ENCODE peak calls at places on chromosomes 4 and X, in seven cellular contexts. One of them, this sample, is unnamed. For H3K27me3, the result is how much of the 10 kb centered on the place peaks cover.

GRCh38 chrX:118261136-118261535 is 84.8 kb upstream of the WDR44 start:
- DNase-seq in HCT116: no peak
- DNase-seq in SK-N-SH: no peak
- DNase-seq in HepG2: no peak
- DNase-seq in H1: no peak
- DNase-seq in K562: no peak
- DNase-seq in GM12878: no peak
- DNase-seq in this sample: no peak

GRCh38 chr4:184400375-184400870 is 73.9 kb downstream of the IRF2 start:
- DNase-seq in HCT116: no peak
- DNase-seq in SK-N-SH: no peak
- DNase-seq in HepG2: no peak
- DNase-seq in H1: no peak
- DNase-seq in K562: no peak
- DNase-seq in GM12878: no peak
- DNase-seq in this sample: peak

GRCh38 chr4:94757192-94758140 is at the start of gene BMPR1B:
- DNase-seq in HCT116: no peak
- DNase-seq in SK-N-SH: peak
- DNase-seq in HepG2: no peak
- DNase-seq in H1: peak
- DNase-seq in K562: no peak
- DNase-seq in GM12878: no peak
- DNase-seq in this sample: no peak

GRCh38 chrX:13472975-13473665 is 96.3 kb upstream of the EGFL6 start:
- DNase-seq in HCT116: no peak
- DNase-seq in SK-N-SH: no peak
- DNase-seq in HepG2: no peak
- DNase-seq in H1: no peak
- DNase-seq in K562: peak
- DNase-seq in GM12878: peak
- DNase-seq in this sample: no peak

GRCh38 chr4:102420563-102421221 is 75.4 kb upstream of the SLC39A8 start:
- DNase-seq in HCT116: no peak
- DNase-seq in SK-N-SH: no peak
- DNase-seq in HepG2: peak
- DNase-seq in H1: no peak
- DNase-seq in K562: no peak
- DNase-seq in GM12878: no peak
- DNase-seq in this sample: no peak

GRCh38 chr4:24989327-24989726 is 41.4 kb downstream of the LGI2 start:
- DNase-seq in HCT116: no peak
- DNase-seq in SK-N-SH: no peak
- DNase-seq in HepG2: no peak
- DNase-seq in H1: no peak
- DNase-seq in K562: no peak
- DNase-seq in GM12878: no peak
- DNase-seq in this sample: no peak

GRCh38 chr4:121070696-121071639 is 1.4 kb downstream of the NDNF start:
- DNase-seq in HCT116: no peak
- DNase-seq in SK-N-SH: peak
- DNase-seq in HepG2: no peak
- DNase-seq in H1: peak
- DNase-seq in K562: no peak
- DNase-seq in GM12878: no peak
- DNase-seq in this sample: no peak

GRCh38 chr4:141462361-141462760 is 174.0 kb upstream of the IL15 start:
- DNase-seq in HCT116: no peak
- DNase-seq in SK-N-SH: no peak
- DNase-seq in HepG2: no peak
- DNase-seq in H1: no peak
- DNase-seq in K562: no peak
- DNase-seq in GM12878: no peak
- DNase-seq in this sample: no peak

GRCh38 chrX:21740329-21741274 is 17.3 kb downstream of the SMPX start:
- DNase-seq in HCT116: no peak
- DNase-seq in SK-N-SH: no peak
- DNase-seq in HepG2: peak
- DNase-seq in H1: no peak
- DNase-seq in K562: no peak
- DNase-seq in GM12878: no peak
- DNase-seq in this sample: no peak

GRCh38 chr4:81470456-81471327 is 1.0 kb downstream of the RASGEF1B start:
- DNase-seq in HCT116: no peak
- DNase-seq in SK-N-SH: no peak
- DNase-seq in HepG2: no peak
- DNase-seq in H1: peak
- DNase-seq in K562: no peak
- DNase-seq in GM12878: no peak
- DNase-seq in this sample: no peak

GRCh38 chr4:4428966-4429875 is 42.3 kb downstream of the NSG1 start:
- DNase-seq in HCT116: no peak
- DNase-seq in SK-N-SH: no peak
- DNase-seq in HepG2: no peak
- DNase-seq in H1: no peak
- DNase-seq in K562: no peak
- DNase-seq in GM12878: no peak
- DNase-seq in this sample: no peak

GRCh38 chr4:144720491-144720890 is 74.5 kb downstream of the HHIP start:
- DNase-seq in HCT116: no peak
- DNase-seq in SK-N-SH: no peak
- DNase-seq in HepG2: no peak
- DNase-seq in H1: no peak
- DNase-seq in K562: no peak
- DNase-seq in GM12878: no peak
- DNase-seq in this sample: no peak

GRCh38 chr4:186009976-186010375 is 59.0 kb upstream of the TLR3 start:
- DNase-seq in HCT116: no peak
- DNase-seq in SK-N-SH: no peak
- DNase-seq in HepG2: no peak
- DNase-seq in H1: no peak
- DNase-seq in K562: no peak
- DNase-seq in GM12878: no peak
- DNase-seq in this sample: no peak

GRCh38 chr4:185290656-185291055 is 81.3 kb downstream of the SNX25 start:
- DNase-seq in HCT116: no peak
- DNase-seq in SK-N-SH: no peak
- DNase-seq in HepG2: no peak
- DNase-seq in H1: no peak
- DNase-seq in K562: no peak
- DNase-seq in GM12878: no peak
- DNase-seq in this sample: no peak

GRCh38 chr4:98929341-98930267 is 671 bp upstream of the EIF4E start:
- DNase-seq in HCT116: peak
- DNase-seq in SK-N-SH: peak
- DNase-seq in HepG2: peak
- DNase-seq in H1: peak
- DNase-seq in K562: peak
- DNase-seq in GM12878: peak
- DNase-seq in this sample: peak

GRCh38 chrX:123425471-123425870 is 241.4 kb downstream of the GRIA3 start:
- DNase-seq in HCT116: no peak
- DNase-seq in SK-N-SH: no peak
- DNase-seq in HepG2: no peak
- DNase-seq in H1: no peak
- DNase-seq in K562: no peak
- DNase-seq in GM12878: no peak
- DNase-seq in this sample: no peak

GRCh38 chr4:147136308-147136707 is 190.6 kb upstream of the TTC29 start:
- DNase-seq in HCT116: no peak
- DNase-seq in SK-N-SH: no peak
- DNase-seq in HepG2: no peak
- DNase-seq in H1: no peak
- DNase-seq in K562: no peak
- DNase-seq in GM12878: no peak
- DNase-seq in this sample: no peak

GRCh38 chrX:50081282-50081955 is 119.4 kb downstream of the AKAP4 start:
- DNase-seq in HCT116: no peak
- DNase-seq in SK-N-SH: peak
- DNase-seq in HepG2: peak
- DNase-seq in H1: peak
- DNase-seq in K562: no peak
- DNase-seq in GM12878: no peak
- DNase-seq in this sample: no peak

GRCh38 chr4:1195894-1196401 is 23.6 kb upstream of the SPON2 start:
- DNase-seq in HCT116: no peak
- DNase-seq in SK-N-SH: peak
- DNase-seq in HepG2: no peak
- DNase-seq in H1: no peak
- DNase-seq in K562: no peak
- DNase-seq in GM12878: no peak
- DNase-seq in this sample: no peak

GRCh38 chrX:136047969-136048368 is 62.7 kb downstream of the SLC9A6 start:
- DNase-seq in HCT116: no peak
- DNase-seq in SK-N-SH: no peak
- DNase-seq in HepG2: no peak
- DNase-seq in H1: no peak
- DNase-seq in K562: no peak
- DNase-seq in GM12878: no peak
- DNase-seq in this sample: no peak
- H3K27me3 ChIP-seq in HCT116: under half
- H3K27me3 ChIP-seq in SK-N-SH: under half
- H3K27me3 ChIP-seq in HepG2: under half
- H3K27me3 ChIP-seq in H1: under half
- H3K27me3 ChIP-seq in K562: under half
- H3K27me3 ChIP-seq in GM12878: under half
- H3K27me3 ChIP-seq in this sample: under half

GRCh38 chrX:23792861-23793553 is 10.0 kb downstream of the SAT1 start:
- DNase-seq in HCT116: no peak
- DNase-seq in SK-N-SH: no peak
- DNase-seq in HepG2: no peak
- DNase-seq in H1: no peak
- DNase-seq in K562: no peak
- DNase-seq in GM12878: no peak
- DNase-seq in this sample: no peak

GRCh38 chrX:23802431-23802830 is 19.5 kb downstream of the SAT1 start:
- DNase-seq in HCT116: no peak
- DNase-seq in SK-N-SH: no peak
- DNase-seq in HepG2: no peak
- DNase-seq in H1: no peak
- DNase-seq in K562: no peak
- DNase-seq in GM12878: no peak
- DNase-seq in this sample: no peak

GRCh38 chrX:23799469-23800065 is 16.6 kb downstream of the SAT1 start:
- DNase-seq in HCT116: no peak
- DNase-seq in SK-N-SH: no peak
- DNase-seq in HepG2: no peak
- DNase-seq in H1: no peak
- DNase-seq in K562: peak
- DNase-seq in GM12878: no peak
- DNase-seq in this sample: no peak

GRCh38 chrX:23797371-23798128 is 14.6 kb downstream of the SAT1 start:
- DNase-seq in HCT116: no peak
- DNase-seq in SK-N-SH: no peak
- DNase-seq in HepG2: no peak
- DNase-seq in H1: no peak
- DNase-seq in K562: no peak
- DNase-seq in GM12878: no peak
- DNase-seq in this sample: no peak
- TF ChIP-seq SIN3A in HCT116: no peak
- TF ChIP-seq SIN3A in SK-N-SH: no peak
- TF ChIP-seq SIN3A in HepG2: no peak
- TF ChIP-seq SIN3A in H1: no peak
- TF ChIP-seq SIN3A in K562: no peak
- TF ChIP-seq SIN3A in GM12878: no peak
- TF ChIP-seq SIN3A in this sample: no peak

GRCh38 chrX:3136161-3136961 is 95.1 kb downstream of the ARSF start:
- DNase-seq in HCT116: no peak
- DNase-seq in SK-N-SH: no peak
- DNase-seq in HepG2: no peak
- DNase-seq in H1: peak
- DNase-seq in K562: no peak
- DNase-seq in GM12878: no peak
- DNase-seq in this sample: no peak

GRCh38 chrX:3129256-3129655 is 88.0 kb downstream of the ARSF start:
- DNase-seq in HCT116: no peak
- DNase-seq in SK-N-SH: no peak
- DNase-seq in HepG2: no peak
- DNase-seq in H1: no peak
- DNase-seq in K562: no peak
- DNase-seq in GM12878: no peak
- DNase-seq in this sample: no peak

DNA sequence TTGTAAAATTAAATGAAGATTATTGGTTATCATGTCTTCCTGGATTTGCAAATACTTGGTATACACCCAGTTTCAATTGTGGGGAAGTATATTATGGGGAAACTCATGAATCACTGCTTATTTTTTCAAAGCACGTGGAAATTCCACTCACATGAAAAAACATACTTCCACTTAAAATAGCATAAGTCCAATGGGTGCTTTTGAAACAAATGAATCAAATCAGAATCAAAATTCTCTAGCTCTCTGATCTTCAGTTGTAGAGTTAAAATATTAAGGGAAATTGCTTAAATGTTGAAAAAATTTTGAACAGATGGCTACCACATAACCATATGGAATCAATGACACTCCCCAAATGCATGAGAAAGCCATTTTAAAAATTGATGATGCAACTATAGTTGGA is 93.0 kb downstream of the ARSF start:
- DNase-seq in HCT116: no peak
- DNase-seq in SK-N-SH: no peak
- DNase-seq in HepG2: no peak
- DNase-seq in H1: no peak
- DNase-seq in K562: no peak
- DNase-seq in GM12878: no peak
- DNase-seq in this sample: no peak
- H3K27me3 ChIP-seq in HCT116: under half
- H3K27me3 ChIP-seq in SK-N-SH: under half
- H3K27me3 ChIP-seq in HepG2: under half
- H3K27me3 ChIP-seq in H1: under half
- H3K27me3 ChIP-seq in K562: under half
- H3K27me3 ChIP-seq in GM12878: under half
- H3K27me3 ChIP-seq in this sample: under half

DNA sequence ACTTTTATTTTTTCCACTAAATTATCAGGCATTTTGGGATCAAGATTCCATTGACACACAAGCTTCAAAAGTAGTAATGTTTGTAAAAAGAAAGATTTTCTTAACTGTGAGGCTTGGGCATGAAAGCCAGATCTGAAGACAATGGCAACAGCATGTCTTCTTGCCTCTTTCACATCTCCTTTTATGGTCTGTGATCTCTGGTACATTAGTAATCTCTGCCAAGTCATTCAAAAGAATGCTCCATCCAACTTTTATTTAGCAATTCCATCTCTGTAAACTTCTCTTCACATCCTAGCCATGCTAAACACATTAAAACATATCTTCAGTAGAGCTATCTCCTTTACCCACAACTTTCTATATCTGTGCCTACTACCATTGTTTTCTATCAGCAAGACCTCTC is 465.4 kb downstream of the FAT4 start:
- DNase-seq in HCT116: no peak
- DNase-seq in SK-N-SH: no peak
- DNase-seq in HepG2: no peak
- DNase-seq in H1: no peak
- DNase-seq in K562: no peak
- DNase-seq in GM12878: no peak
- DNase-seq in this sample: no peak
- TF ChIP-seq SIN3A in HCT116: no peak
- TF ChIP-seq SIN3A in SK-N-SH: no peak
- TF ChIP-seq SIN3A in HepG2: no peak
- TF ChIP-seq SIN3A in H1: no peak
- TF ChIP-seq SIN3A in K562: no peak
- TF ChIP-seq SIN3A in GM12878: no peak
- TF ChIP-seq SIN3A in this sample: no peak

GRCh38 chrX:72061091-72061490 is 70.6 kb downstream of the RTL5 start:
- DNase-seq in HCT116: no peak
- DNase-seq in SK-N-SH: no peak
- DNase-seq in HepG2: no peak
- DNase-seq in H1: no peak
- DNase-seq in K562: no peak
- DNase-seq in GM12878: no peak
- DNase-seq in this sample: no peak
- H3K27me3 ChIP-seq in HCT116: under half
- H3K27me3 ChIP-seq in SK-N-SH: under half
- H3K27me3 ChIP-seq in HepG2: under half
- H3K27me3 ChIP-seq in H1: under half
- H3K27me3 ChIP-seq in K562: under half
- H3K27me3 ChIP-seq in GM12878: under half
- H3K27me3 ChIP-seq in this sample: under half

This sample was measured in Panc1.